ENCODE peak calls at places on chromosomes 2 and 18, in ten cellular contexts. One of them, this sample, is unnamed.
A peak's percentile ranks its signal among the peaks of the same experiment; 100 is the strongest.

GRCh38 chr2:145015561-145015960 is 495.6 kb upstream of the ZEB2 start:
- DNase-seq in ascending aorta: no peak
- DNase-seq in CD8-positive, alpha-beta T cell: no peak
- DNase-seq in tibial nerve: no peak
- DNase-seq in transverse colon: no peak
- DNase-seq in body of pancreas: no peak
- DNase-seq in thoracic aorta: no peak
- DNase-seq in CD8-positive, alpha-beta memory T cell: no peak
- DNase-seq in hepatocyte: no peak
- DNase-seq in gastrocnemius medialis: no peak
- DNase-seq in this sample: no peak

GRCh38 chr2:8754056-8754790 is 72.4 kb downstream of the ID2 start:
- DNase-seq in ascending aorta: no peak
- DNase-seq in CD8-positive, alpha-beta T cell: no peak
- DNase-seq in tibial nerve: no peak
- DNase-seq in transverse colon: no peak
- DNase-seq in body of pancreas: no peak
- DNase-seq in thoracic aorta: no peak
- DNase-seq in CD8-positive, alpha-beta memory T cell: no peak
- DNase-seq in hepatocyte: no peak
- DNase-seq in gastrocnemius medialis: no peak
- DNase-seq in this sample: no peak

GRCh38 chr2:205405752-205406151 is 276.5 kb upstream of the NRP2 start:
- DNase-seq in ascending aorta: no peak
- DNase-seq in CD8-positive, alpha-beta T cell: no peak
- DNase-seq in tibial nerve: no peak
- DNase-seq in transverse colon: no peak
- DNase-seq in body of pancreas: no peak
- DNase-seq in thoracic aorta: no peak
- DNase-seq in CD8-positive, alpha-beta memory T cell: no peak
- DNase-seq in hepatocyte: peak; percentile 5
- DNase-seq in gastrocnemius medialis: no peak
- DNase-seq in this sample: no peak

GRCh38 chr2:217918220-217919024 is 84.4 kb downstream of the TNS1 start:
- DNase-seq in ascending aorta: no peak
- DNase-seq in CD8-positive, alpha-beta T cell: no peak
- DNase-seq in tibial nerve: no peak
- DNase-seq in transverse colon: no peak
- DNase-seq in body of pancreas: peak; percentile 25
- DNase-seq in thoracic aorta: no peak
- DNase-seq in CD8-positive, alpha-beta memory T cell: no peak
- DNase-seq in hepatocyte: no peak
- DNase-seq in gastrocnemius medialis: no peak
- DNase-seq in this sample: no peak

GRCh38 chr18:4755848-4756247 is 300.7 kb upstream of the DLGAP1 start:
- DNase-seq in ascending aorta: no peak
- DNase-seq in CD8-positive, alpha-beta T cell: no peak
- DNase-seq in tibial nerve: no peak
- DNase-seq in transverse colon: no peak
- DNase-seq in body of pancreas: no peak
- DNase-seq in thoracic aorta: no peak
- DNase-seq in CD8-positive, alpha-beta memory T cell: no peak
- DNase-seq in hepatocyte: no peak
- DNase-seq in gastrocnemius medialis: no peak
- DNase-seq in this sample: no peak

GRCh38 chr18:62399306-62399705 is 74.2 kb downstream of the TNFRSF11A start:
- DNase-seq in ascending aorta: no peak
- DNase-seq in CD8-positive, alpha-beta T cell: no peak
- DNase-seq in tibial nerve: peak; percentile 25
- DNase-seq in transverse colon: no peak
- DNase-seq in body of pancreas: no peak
- DNase-seq in thoracic aorta: no peak
- DNase-seq in CD8-positive, alpha-beta memory T cell: no peak
- DNase-seq in hepatocyte: no peak
- DNase-seq in gastrocnemius medialis: no peak
- DNase-seq in this sample: no peak

GRCh38 chr18:6614952-6615351 is 114.6 kb upstream of the ARHGAP28 start:
- DNase-seq in ascending aorta: no peak
- DNase-seq in CD8-positive, alpha-beta T cell: no peak
- DNase-seq in tibial nerve: no peak
- DNase-seq in transverse colon: no peak
- DNase-seq in body of pancreas: no peak
- DNase-seq in thoracic aorta: no peak
- DNase-seq in CD8-positive, alpha-beta memory T cell: no peak
- DNase-seq in hepatocyte: no peak
- DNase-seq in gastrocnemius medialis: no peak
- DNase-seq in this sample: no peak

GRCh38 chr18:48939368-48940097 is 11.2 kb downstream of the SMAD7 start:
- DNase-seq in ascending aorta: no peak
- DNase-seq in CD8-positive, alpha-beta T cell: no peak
- DNase-seq in tibial nerve: peak; percentile 52
- DNase-seq in transverse colon: no peak
- DNase-seq in body of pancreas: no peak
- DNase-seq in thoracic aorta: no peak
- DNase-seq in CD8-positive, alpha-beta memory T cell: peak; percentile 46
- DNase-seq in hepatocyte: no peak
- DNase-seq in gastrocnemius medialis: no peak
- DNase-seq in this sample: peak; percentile 27

GRCh38 chr18:76490701-76491171 is 4.3 kb downstream of the ZNF516 start:
- DNase-seq in ascending aorta: no peak
- DNase-seq in CD8-positive, alpha-beta T cell: peak; percentile 72
- DNase-seq in tibial nerve: peak; percentile 44
- DNase-seq in transverse colon: peak; percentile 78
- DNase-seq in body of pancreas: peak; percentile 81
- DNase-seq in thoracic aorta: no peak
- DNase-seq in CD8-positive, alpha-beta memory T cell: peak; percentile 59
- DNase-seq in hepatocyte: peak; percentile 77
- DNase-seq in gastrocnemius medialis: peak; percentile 48
- DNase-seq in this sample: peak; percentile 60

GRCh38 chr2:172806426-172807008 is 70.9 kb downstream of the RAPGEF4 start:
- DNase-seq in ascending aorta: no peak
- DNase-seq in CD8-positive, alpha-beta T cell: no peak
- DNase-seq in tibial nerve: no peak
- DNase-seq in transverse colon: no peak
- DNase-seq in body of pancreas: no peak
- DNase-seq in thoracic aorta: no peak
- DNase-seq in CD8-positive, alpha-beta memory T cell: no peak
- DNase-seq in hepatocyte: peak; percentile 60
- DNase-seq in gastrocnemius medialis: no peak
- DNase-seq in this sample: peak; percentile 27

GRCh38 chr2:109213646-109214417 is 84.8 kb downstream of the SH3RF3 start:
- DNase-seq in ascending aorta: peak; percentile 69
- DNase-seq in CD8-positive, alpha-beta T cell: peak; percentile 67
- DNase-seq in tibial nerve: no peak
- DNase-seq in transverse colon: no peak
- DNase-seq in body of pancreas: no peak
- DNase-seq in thoracic aorta: no peak
- DNase-seq in CD8-positive, alpha-beta memory T cell: peak; percentile 77
- DNase-seq in hepatocyte: peak; percentile 47
- DNase-seq in gastrocnemius medialis: no peak
- DNase-seq in this sample: no peak

GRCh38 chr2:95074663-95075439 is 46.8 kb downstream of the MRPS5 start:
- DNase-seq in ascending aorta: no peak
- DNase-seq in CD8-positive, alpha-beta T cell: peak; percentile 86
- DNase-seq in tibial nerve: no peak
- DNase-seq in transverse colon: no peak
- DNase-seq in body of pancreas: no peak
- DNase-seq in thoracic aorta: no peak
- DNase-seq in CD8-positive, alpha-beta memory T cell: peak; percentile 63
- DNase-seq in hepatocyte: peak; percentile 2
- DNase-seq in gastrocnemius medialis: no peak
- DNase-seq in this sample: no peak

GRCh38 chr2:176125215-176126054 is 2.9 kb downstream of the HOXD9 start:
- DNase-seq in ascending aorta: peak; percentile 53
- DNase-seq in CD8-positive, alpha-beta T cell: no peak
- DNase-seq in tibial nerve: no peak
- DNase-seq in transverse colon: no peak
- DNase-seq in body of pancreas: no peak
- DNase-seq in thoracic aorta: no peak
- DNase-seq in CD8-positive, alpha-beta memory T cell: no peak
- DNase-seq in hepatocyte: no peak
- DNase-seq in gastrocnemius medialis: no peak
- DNase-seq in this sample: no peak

GRCh38 chr2:232999354-232999753 is 13.7 kb downstream of the NGEF start:
- DNase-seq in ascending aorta: peak; percentile 60
- DNase-seq in CD8-positive, alpha-beta T cell: no peak
- DNase-seq in tibial nerve: no peak
- DNase-seq in transverse colon: no peak
- DNase-seq in body of pancreas: no peak
- DNase-seq in thoracic aorta: no peak
- DNase-seq in CD8-positive, alpha-beta memory T cell: no peak
- DNase-seq in hepatocyte: no peak
- DNase-seq in gastrocnemius medialis: no peak
- DNase-seq in this sample: no peak

GRCh38 chr2:126655066-126655465 is 892 bp upstream of the GYPC start:
- DNase-seq in ascending aorta: no peak
- DNase-seq in CD8-positive, alpha-beta T cell: peak; percentile 46
- DNase-seq in tibial nerve: no peak
- DNase-seq in transverse colon: no peak
- DNase-seq in body of pancreas: no peak
- DNase-seq in thoracic aorta: no peak
- DNase-seq in CD8-positive, alpha-beta memory T cell: no peak
- DNase-seq in hepatocyte: no peak
- DNase-seq in gastrocnemius medialis: no peak
- DNase-seq in this sample: peak; percentile 79
- H3K4me3 ChIP-seq in ascending aorta: peak overlapping the region; percentile 90
- H3K4me3 ChIP-seq in CD8-positive, alpha-beta T cell: no peak overlapping the region
- H3K4me3 ChIP-seq in tibial nerve: no peak overlapping the region
- H3K4me3 ChIP-seq in transverse colon: no peak overlapping the region
- H3K4me3 ChIP-seq in body of pancreas: no peak overlapping the region
- H3K4me3 ChIP-seq in thoracic aorta: peak overlapping the region; percentile 82
- H3K4me3 ChIP-seq in CD8-positive, alpha-beta memory T cell: no peak overlapping the region
- H3K4me3 ChIP-seq in hepatocyte: no peak overlapping the region
- H3K4me3 ChIP-seq in gastrocnemius medialis: peak overlapping the region; percentile 91
- H3K4me3 ChIP-seq in this sample: no peak overlapping the region

GRCh38 chr2:20444113-20444992 is 2.5 kb upstream of the RHOB start:
- DNase-seq in ascending aorta: peak; percentile 80
- DNase-seq in CD8-positive, alpha-beta T cell: no peak
- DNase-seq in tibial nerve: peak; percentile 57
- DNase-seq in transverse colon: peak; percentile 18
- DNase-seq in body of pancreas: peak; percentile 47
- DNase-seq in thoracic aorta: no peak
- DNase-seq in CD8-positive, alpha-beta memory T cell: no peak
- DNase-seq in hepatocyte: peak; percentile 29
- DNase-seq in gastrocnemius medialis: no peak
- DNase-seq in this sample: no peak
- H3K4me1 ChIP-seq in ascending aorta: peaks cover 17% of the 10 kb centered on the region
- H3K4me1 ChIP-seq in CD8-positive, alpha-beta T cell: peaks cover 17% of the 10 kb centered on the region
- H3K4me1 ChIP-seq in tibial nerve: no peaks in the 10 kb centered on the region
- H3K4me1 ChIP-seq in transverse colon: peaks cover 15% of the 10 kb centered on the region
- H3K4me1 ChIP-seq in body of pancreas: peaks cover 45% of the 10 kb centered on the region
- H3K4me1 ChIP-seq in thoracic aorta: peaks cover 19% of the 10 kb centered on the region
- H3K4me1 ChIP-seq in CD8-positive, alpha-beta memory T cell: peaks cover 12% of the 10 kb centered on the region
- H3K4me1 ChIP-seq in hepatocyte: peaks cover 20% of the 10 kb centered on the region
- H3K4me1 ChIP-seq in gastrocnemius medialis: peaks cover 5% of the 10 kb centered on the region
- H3K4me1 ChIP-seq in this sample: peaks cover 4% of the 10 kb centered on the region

GRCh38 chr2:46841621-46842020 is 74.0 kb downstream of the MCFD2 start:
- DNase-seq in ascending aorta: peak; percentile 47
- DNase-seq in CD8-positive, alpha-beta T cell: no peak
- DNase-seq in tibial nerve: no peak
- DNase-seq in transverse colon: peak; percentile 62
- DNase-seq in body of pancreas: peak; percentile 10
- DNase-seq in thoracic aorta: no peak
- DNase-seq in CD8-positive, alpha-beta memory T cell: no peak
- DNase-seq in hepatocyte: no peak
- DNase-seq in gastrocnemius medialis: no peak
- DNase-seq in this sample: no peak

GRCh38 chr2:46836295-46837111 is 79.1 kb downstream of the MCFD2 start:
- DNase-seq in ascending aorta: peak; percentile 61
- DNase-seq in CD8-positive, alpha-beta T cell: no peak
- DNase-seq in tibial nerve: no peak
- DNase-seq in transverse colon: no peak
- DNase-seq in body of pancreas: peak; percentile 29
- DNase-seq in thoracic aorta: no peak
- DNase-seq in CD8-positive, alpha-beta memory T cell: no peak
- DNase-seq in hepatocyte: no peak
- DNase-seq in gastrocnemius medialis: no peak
- DNase-seq in this sample: no peak

GRCh38 chr2:46835520-46835919 is 80.1 kb downstream of the MCFD2 start:
- DNase-seq in ascending aorta: peak; percentile 48
- DNase-seq in CD8-positive, alpha-beta T cell: no peak
- DNase-seq in tibial nerve: no peak
- DNase-seq in transverse colon: no peak
- DNase-seq in body of pancreas: peak; percentile 1
- DNase-seq in thoracic aorta: no peak
- DNase-seq in CD8-positive, alpha-beta memory T cell: no peak
- DNase-seq in hepatocyte: no peak
- DNase-seq in gastrocnemius medialis: no peak
- DNase-seq in this sample: no peak

GRCh38 chr2:46837112-46837454 is 78.5 kb downstream of the MCFD2 start:
- DNase-seq in ascending aorta: no peak
- DNase-seq in CD8-positive, alpha-beta T cell: no peak
- DNase-seq in tibial nerve: no peak
- DNase-seq in transverse colon: no peak
- DNase-seq in body of pancreas: peak; percentile 3
- DNase-seq in thoracic aorta: no peak
- DNase-seq in CD8-positive, alpha-beta memory T cell: no peak
- DNase-seq in hepatocyte: no peak
- DNase-seq in gastrocnemius medialis: no peak
- DNase-seq in this sample: no peak

DNA sequence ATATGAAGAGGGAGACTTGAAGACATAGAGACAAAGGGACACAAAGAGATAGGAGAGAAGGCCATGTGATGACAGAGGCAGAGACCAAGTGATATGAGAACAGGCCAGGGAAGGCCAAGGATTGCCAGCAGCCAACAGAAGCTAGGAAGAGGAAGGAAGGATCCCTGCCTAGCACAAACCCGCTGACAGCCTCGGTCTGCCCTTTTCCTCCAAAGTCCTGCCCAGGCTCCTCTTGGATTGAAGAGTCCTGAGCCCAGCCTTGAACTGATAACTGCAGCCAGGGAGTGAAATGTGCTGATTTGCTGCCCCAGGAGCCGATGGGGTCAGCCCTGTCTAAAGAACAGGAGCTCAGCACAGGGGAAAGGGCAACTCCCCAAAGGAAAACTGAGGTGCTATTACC is 76.6 kb downstream of the MCFD2 start:
- DNase-seq in ascending aorta: peak; percentile 53
- DNase-seq in CD8-positive, alpha-beta T cell: no peak
- DNase-seq in tibial nerve: no peak
- DNase-seq in transverse colon: no peak
- DNase-seq in body of pancreas: peak; percentile 2
- DNase-seq in thoracic aorta: no peak
- DNase-seq in CD8-positive, alpha-beta memory T cell: no peak
- DNase-seq in hepatocyte: no peak
- DNase-seq in gastrocnemius medialis: no peak
- DNase-seq in this sample: no peak
- H3K9me3 ChIP-seq in ascending aorta: no peaks in the 10 kb centered on the region
- H3K9me3 ChIP-seq in CD8-positive, alpha-beta T cell: no peaks in the 10 kb centered on the region
- H3K9me3 ChIP-seq in tibial nerve: no peaks in the 10 kb centered on the region
- H3K9me3 ChIP-seq in transverse colon: no peaks in the 10 kb centered on the region
- H3K9me3 ChIP-seq in body of pancreas: no peaks in the 10 kb centered on the region
- H3K9me3 ChIP-seq in thoracic aorta: no peaks in the 10 kb centered on the region
- H3K9me3 ChIP-seq in CD8-positive, alpha-beta memory T cell: no peaks in the 10 kb centered on the region
- H3K9me3 ChIP-seq in hepatocyte: no peaks in the 10 kb centered on the region
- H3K9me3 ChIP-seq in gastrocnemius medialis: no peaks in the 10 kb centered on the region
- H3K9me3 ChIP-seq in this sample: no peaks in the 10 kb centered on the region

DNA sequence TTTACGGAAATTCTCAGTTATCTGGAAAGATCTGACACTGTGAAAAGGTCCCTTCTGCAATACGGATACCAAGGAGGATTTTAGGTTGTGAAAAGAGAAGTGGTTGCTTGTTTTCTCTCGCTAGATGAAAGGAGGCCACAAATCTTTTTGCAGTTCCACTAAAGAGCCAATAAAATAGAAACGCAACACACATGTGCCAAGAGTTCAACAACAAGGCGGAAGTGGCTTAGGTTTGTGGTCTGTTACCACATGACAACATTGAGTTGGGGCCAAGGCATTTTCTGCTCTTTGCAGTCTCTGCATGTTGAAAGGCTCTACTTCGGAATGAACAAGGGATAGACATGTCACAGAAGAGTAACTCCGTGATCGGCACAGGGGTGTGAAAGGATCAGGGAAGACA is 115.7 kb upstream of the OSR1 start:
- DNase-seq in ascending aorta: no peak
- DNase-seq in CD8-positive, alpha-beta T cell: peak; percentile 60
- DNase-seq in tibial nerve: peak; percentile 37
- DNase-seq in transverse colon: peak; percentile 16
- DNase-seq in body of pancreas: peak; percentile 13
- DNase-seq in thoracic aorta: no peak
- DNase-seq in CD8-positive, alpha-beta memory T cell: peak; percentile 65
- DNase-seq in hepatocyte: peak; percentile 28
- DNase-seq in gastrocnemius medialis: peak; percentile 19
- DNase-seq in this sample: no peak
- H3K4me3 ChIP-seq in ascending aorta: no peak overlapping the region
- H3K4me3 ChIP-seq in CD8-positive, alpha-beta T cell: peak overlapping the region; percentile 20
- H3K4me3 ChIP-seq in tibial nerve: no peak overlapping the region
- H3K4me3 ChIP-seq in transverse colon: no peak overlapping the region
- H3K4me3 ChIP-seq in body of pancreas: no peak overlapping the region
- H3K4me3 ChIP-seq in thoracic aorta: no peak overlapping the region
- H3K4me3 ChIP-seq in CD8-positive, alpha-beta memory T cell: no peak overlapping the region
- H3K4me3 ChIP-seq in hepatocyte: no peak overlapping the region
- H3K4me3 ChIP-seq in gastrocnemius medialis: no peak overlapping the region
- H3K4me3 ChIP-seq in this sample: no peak overlapping the region

This sample was measured in HAP-1.